ENCODE peak calls at places on chromosomes 3 and 15, in seven cellular contexts. J is astrocyte of the hippocampus, C is AG10803, L is ACHN, G is skeletal muscle cell, N is GOT3, X is NT2/D1. B is an unnamed sample.

GRCh38 chr3:18443670-18444596 is 18.8 kb upstream of the SATB1 start:
- DNase-seq in N (no peak), C (no peak), J (peak), G (no peak), L (no peak), X (no peak), B (no peak)

GRCh38 chr3:132135628-132136333 is 101.0 kb upstream of the CPNE4 start:
- DNase-seq in L (peak), X (peak), C (peak), N (peak), J (peak), G (peak), B (peak)

GRCh38 chr3:71103430-71103881 is 480.1 kb downstream of the FOXP1 start:
- DNase-seq in J (peak), L (peak), N (no peak), X (no peak), G (no peak), C (peak), B (no peak)

GRCh38 chr3:153574445-153574844 is 412.4 kb downstream of the RAP2B start:
- DNase-seq in L (no peak), X (no peak), J (peak), G (peak), N (no peak), C (no peak), B (no peak)

GRCh38 chr15:70617076-70617910 is 146.1 kb downstream of the UACA start:
- DNase-seq in J (peak), C (peak), G (no peak), L (peak), X (no peak), N (no peak), B (peak)

GRCh38 chr15:64305261-64305660 is 50.7 kb downstream of the CSNK1G1 start:
- DNase-seq in L (no peak), J (no peak), X (peak), N (no peak), C (no peak), G (no peak), B (no peak)

GRCh38 chr15:68820589-68821189 is at the start of gene ANP32A:
- DNase-seq in C (peak), G (peak), J (peak), L (peak), N (peak), X (peak), B (peak)

GRCh38 chr3:24166518-24166917 is 221.4 kb downstream of the NR1D2 start:
- DNase-seq in G (no peak), J (no peak), L (no peak), X (no peak), N (no peak), C (no peak), B (no peak)

GRCh38 chr3:61650719-61651118 is 89.3 kb downstream of the PTPRG start:
- DNase-seq in X (no peak), J (no peak), C (no peak), N (no peak), G (no peak), L (no peak), B (no peak)

GRCh38 chr3:127197300-127198150 is 4.6 kb downstream of the PRR23E start:
- DNase-seq in L (no peak), J (no peak), G (no peak), X (no peak), N (no peak), C (no peak), B (no peak)

GRCh38 chr3:71101014-71101413 is 482.5 kb downstream of the FOXP1 start:
- DNase-seq in J (peak), X (no peak), N (no peak), C (peak), G (no peak), L (peak), B (no peak)

GRCh38 chr3:155161630-155162292 is 81.6 kb downstream of the MME start:
- DNase-seq in X (no peak), C (no peak), L (no peak), N (no peak), G (no peak), J (no peak), B (no peak)

GRCh38 chr15:27826902-27827321 is 272.2 kb downstream of the OCA2 start:
- DNase-seq in L (no peak), J (peak), N (no peak), C (peak), G (no peak), X (no peak), B (no peak)

GRCh38 chr15:39584662-39585393 is 3.9 kb downstream of the THBS1 start:
- DNase-seq in G (no peak), L (peak), N (no peak), X (no peak), C (peak), J (peak), B (no peak)

GRCh38 chr15:74376825-74377581 is 9.6 kb upstream of the CYP11A1 start:
- DNase-seq in L (no peak), J (no peak), C (no peak), X (no peak), N (no peak), G (no peak), B (no peak)

GRCh38 chr3:72353236-72354105 is 494.8 kb downstream of the SHQ1 start:
- DNase-seq in L (no peak), G (no peak), C (no peak), N (no peak), J (no peak), X (no peak), B (peak)

GRCh38 chr3:159593927-159594605 is 394.6 kb upstream of the IL12A start:
- DNase-seq in C (no peak), G (no peak), L (no peak), N (no peak), X (no peak), J (no peak), B (no peak)

GRCh38 chr3:5058463-5058862 is 63.6 kb upstream of the ARL8B start:
- DNase-seq in L (peak), N (no peak), G (peak), C (peak), X (no peak), J (peak), B (no peak)

GRCh38 chr3:72722930-72723726 is 125.1 kb downstream of the SHQ1 start:
- DNase-seq in N (no peak), X (no peak), G (peak), L (no peak), C (peak), J (peak), B (peak)

GRCh38 chr3:138405486-138405885 is 28.9 kb upstream of the ESYT3 start:
- DNase-seq in C (no peak), G (no peak), L (no peak), N (no peak), X (no peak), J (no peak), B (no peak)

GRCh38 chr3:59006791-59007517 is 42.9 kb downstream of the CFAP20DC start:
- DNase-seq in J (peak), C (peak), N (no peak), X (no peak), L (peak), G (peak), B (no peak)

GRCh38 chr3:60579734-60580133 is 671.5 kb downstream of the FHIT start:
- DNase-seq in X (no peak), L (peak), N (no peak), J (peak), C (peak), G (peak), B (no peak)

GRCh38 chr3:62051506-62051905 is 321.8 kb downstream of the FEZF2 start:
- DNase-seq in L (peak), N (no peak), J (peak), G (no peak), X (peak), C (peak), B (no peak)

GRCh38 chr15:73298522-73298921 is 70.2 kb downstream of the HCN4 start:
- DNase-seq in J (no peak), N (no peak), L (no peak), G (no peak), X (no peak), C (no peak), B (no peak)